ENCODE peak calls at places on chromosomes 2 and 18, in six cellular contexts. C is fibroblast of lung, T is progenitor cell of endocrine pancreas, Z is renal cortical epithelial cell, R is keratinocyte, W is amygdala. I is an unnamed sample.

GRCh38 chr2:116874021-116874420 is 940.5 kb upstream of the DDX18 start:
- DNase-seq in C (no peak), T (no peak), Z (no peak), R (no peak), W (no peak), I (no peak)

GRCh38 chr2:70556608-70557007 is 3.0 kb upstream of the TGFA start:
- DNase-seq in C (no peak), T (no peak), Z (no peak), R (no peak), W (no peak), I (no peak)

GRCh38 chr2:30332791-30333453 is 101.6 kb downstream of the LBH start:
- DNase-seq in C (no peak), T (no peak), Z (no peak), R (no peak), W (no peak), I (no peak)

GRCh38 chr2:167946367-167946955 is 300.9 kb downstream of the STK39 start:
- DNase-seq in C (no peak), T (no peak), Z (peak), R (no peak), W (no peak), I (no peak)

GRCh38 chr18:75203456-75204261 is 5.3 kb downstream of the PTGR3 start:
- DNase-seq in C (no peak), T (no peak), Z (no peak), R (no peak), W (no peak), I (no peak)

GRCh38 chr2:71563872-71564271 is 110.5 kb downstream of the DYSF start:
- DNase-seq in C (peak), T (no peak), Z (no peak), R (no peak), W (no peak), I (no peak)

GRCh38 chr2:43388371-43388770 is 162.0 kb upstream of the ZFP36L2 start:
- DNase-seq in C (no peak), T (no peak), Z (no peak), R (no peak), W (no peak), I (no peak)

GRCh38 chr2:55391155-55391554 is 28.5 kb downstream of the CCDC88A start:
- DNase-seq in C (no peak), T (no peak), Z (no peak), R (no peak), W (no peak), I (no peak)

GRCh38 chr2:238290079-238290478 is 1.7 kb upstream of the PER2 start:
- DNase-seq in C (peak), T (peak), Z (peak), R (peak), W (no peak), I (no peak)

GRCh38 chr2:42268528-42269151 is 92.4 kb downstream of the COX7A2L start:
- DNase-seq in C (peak), T (no peak), Z (peak), R (no peak), W (no peak), I (no peak)

GRCh38 chr2:232275670-232276069 is 102.9 kb upstream of the ALPP start:
- DNase-seq in C (no peak), T (no peak), Z (no peak), R (no peak), W (no peak), I (no peak)

GRCh38 chr2:207558106-207558505 is 28.3 kb downstream of the CREB1 start:
- DNase-seq in C (peak), T (no peak), Z (no peak), R (no peak), W (no peak), I (peak)

GRCh38 chr18:457120-457519 is 43.4 kb downstream of the COLEC12 start:
- DNase-seq in C (peak), T (no peak), Z (no peak), R (no peak), W (no peak), I (no peak)

GRCh38 chr18:58556333-58557012 is 72.4 kb downstream of the ALPK2 start:
- DNase-seq in C (peak), T (no peak), Z (no peak), R (no peak), W (no peak), I (no peak)

GRCh38 chr2:8642332-8643078 is 39.4 kb upstream of the ID2 start:
- DNase-seq in C (no peak), T (no peak), Z (no peak), R (no peak), W (no peak), I (no peak)

GRCh38 chr18:23281626-23282436 is 146.5 kb downstream of the CABLES1 start:
- DNase-seq in C (peak), T (no peak), Z (peak), R (peak), W (no peak), I (peak)

GRCh38 chr18:74378179-74378682 is 62.6 kb downstream of the C18orf63 start:
- DNase-seq in C (no peak), T (no peak), Z (no peak), R (no peak), W (no peak), I (no peak)

GRCh38 chr2:233354971-233355574 is 779 bp downstream of the DGKD start:
- DNase-seq in C (peak), T (no peak), Z (no peak), R (no peak), W (no peak), I (no peak)